ENCODE peak calls at places on chromosomes 4 and X, in seven cellular contexts. W is KBM-7; N is mesothelial cell of epicardium; P is sciatic nerve; A is activated CD8-positive, alpha-beta memory T cell treated with anti-CD3 and anti-CD28 coated beads, Interleukin-2, amount 50 U/mL, for 48 hours; E is T47D; Q is PC-9. B is an unnamed sample.
A peak's percentile ranks its signal among the peaks of the same experiment; 100 is the strongest.

GRCh38 chr4:70640192-70640591 is 11.6 kb downstream of the ENAM start:
- DNase-seq in N (no peak), Q (no peak), W (no peak), P (no peak), A (no peak), E (no peak), B (no peak)

GRCh38 chrX:138082881-138083280 is 517.0 kb downstream of the ZIC3 start:
- DNase-seq in N (no peak), P (no peak), E (no peak), Q (no peak), W (no peak), A (no peak), B (no peak)

GRCh38 chr4:147831452-147832192 is 99.7 kb downstream of the ARHGAP10 start:
- DNase-seq in W (peak; percentile 16), N (no peak), A (no peak), P (no peak), E (no peak), Q (peak; percentile 94), B (no peak)

GRCh38 chrX:154750301-154751120 is at the start of gene GAB3:
- DNase-seq in E (no peak), P (no peak), W (peak; percentile 57), Q (no peak), N (no peak), A (peak; percentile 64), B (no peak)

GRCh38 chr4:128107766-128108165 is 46.7 kb downstream of the LARP1B start:
- DNase-seq in A (no peak), Q (no peak), P (no peak), N (no peak), E (no peak), W (no peak), B (no peak)

GRCh38 chr4:18689308-18689915 is 667.9 kb upstream of the LCORL start:
- DNase-seq in A (peak; percentile 60), E (no peak), W (peak; percentile 59), Q (no peak), P (peak; percentile 66), N (peak; percentile 80), B (no peak)

GRCh38 chr4:32472918-32473317 is 1752.7 kb downstream of the PCDH7 start:
- DNase-seq in E (no peak), P (no peak), Q (no peak), A (no peak), N (no peak), W (no peak), B (no peak)

GRCh38 chr4:100738388-100739165 is 220.8 kb upstream of the EMCN start:
- DNase-seq in E (no peak), N (no peak), Q (peak; percentile 81), P (no peak), W (no peak), A (no peak), B (no peak)

GRCh38 chr4:156523991-156524390 is 447.6 kb downstream of the PDGFC start:
- DNase-seq in N (no peak), P (no peak), Q (no peak), W (no peak), E (no peak), A (no peak), B (no peak)

GRCh38 chrX:19886888-19887531 is 390 bp downstream of the SH3KBP1 start:
- DNase-seq in W (peak; percentile 17), P (peak; percentile 60), N (peak; percentile 52), E (no peak), Q (no peak), A (no peak), B (peak; percentile 86)

GRCh38 chr4:101009471-101009870 is 337.9 kb downstream of the PPP3CA start:
- DNase-seq in A (no peak), N (no peak), Q (no peak), E (no peak), W (no peak), P (no peak), B (no peak)

GRCh38 chr4:176964116-176964691 is 171.5 kb upstream of the VEGFC start:
- DNase-seq in P (no peak), N (no peak), E (no peak), A (no peak), Q (no peak), W (peak; percentile 63), B (no peak)

GRCh38 chr4:121726642-121727268 is 30.0 kb upstream of the ANXA5 start:
- DNase-seq in A (no peak), P (no peak), Q (peak; percentile 59), E (no peak), N (no peak), W (peak; percentile 66), B (no peak)

GRCh38 chr4:78551420-78552351 is at the start of gene ANXA3:
- DNase-seq in N (peak; percentile 59), A (peak; percentile 58), P (peak; percentile 68), E (peak; percentile 69), Q (peak; percentile 51), W (no peak), B (peak; percentile 83)

GRCh38 chrX:156001001-156001666 is 3.6 kb downstream of the IL9R start:
- DNase-seq in N (no peak), E (no peak), A (no peak), Q (no peak), W (peak; percentile 73), P (no peak), B (no peak)

GRCh38 chr4:123452585-123452984 is 56.0 kb downstream of the SPRY1 start:
- DNase-seq in W (peak; percentile 41), N (no peak), A (no peak), E (no peak), Q (peak; percentile 63), P (peak; percentile 75), B (peak; percentile 81)

GRCh38 chr4:7978907-7979651 is 39.4 kb upstream of the AFAP1 start:
- DNase-seq in N (no peak), E (no peak), A (no peak), P (no peak), Q (peak; percentile 51), W (no peak), B (no peak)

GRCh38 chrX:84240848-84241565 is 53.0 kb upstream of the RPS6KA6 start:
- DNase-seq in N (no peak), W (no peak), Q (no peak), E (no peak), P (no peak), A (no peak), B (no peak)